ENCODE peak calls at places on chromosome 13, in nine cellular contexts. J, S, A, I, V, K, D, T and M are unnamed samples.
A peak's percentile ranks its signal among the peaks of the same experiment; 100 is the strongest.

GRCh38 chr13:40987606-40988280 is 31.4 kb downstream of the ELF1 start:
- DNase-seq in J (no peak), S (no peak), A (no peak), I (no peak), V (no peak), K (no peak), D (no peak), T (peak; percentile 61), M (no peak)

GRCh38 chr13:24890256-24890655 is 126.3 kb downstream of the RNF17 start:
- DNase-seq in J (no peak), S (no peak), A (no peak), I (no peak), V (no peak), K (no peak), D (no peak), T (no peak), M (no peak)

GRCh38 chr13:99371956-99372355 is 64.8 kb upstream of the GPR183 start:
- DNase-seq in J (peak; percentile 67), S (no peak), A (peak; percentile 56), I (no peak), V (no peak), K (no peak), D (no peak), T (no peak), M (no peak)

GRCh38 chr13:40599146-40599545 is 67.3 kb downstream of the FOXO1 start:
- DNase-seq in J (peak; percentile 44), S (no peak), A (no peak), I (no peak), V (no peak), K (no peak), D (no peak), T (no peak), M (no peak)

GRCh38 chr13:41356788-41357187 is 45.7 kb downstream of the NAA16 start:
- DNase-seq in J (peak; percentile 48), S (no peak), A (peak; percentile 17), I (no peak), V (no peak), K (no peak), D (no peak), T (no peak), M (no peak)

GRCh38 chr13:88958821-88959220 is 1287.7 kb downstream of the SLITRK5 start:
- DNase-seq in J (no peak), S (no peak), A (no peak), I (peak; percentile 47), V (no peak), K (no peak), D (no peak), T (no peak), M (no peak)

GRCh38 chr13:34731486-34731885 is 210.6 kb upstream of the NBEA start:
- DNase-seq in J (no peak), S (no peak), A (no peak), I (no peak), V (no peak), K (no peak), D (no peak), T (no peak), M (no peak)

GRCh38 chr13:51980918-51981317 is 30.3 kb downstream of the ATP7B start:
- DNase-seq in J (no peak), S (no peak), A (no peak), I (no peak), V (no peak), K (no peak), D (no peak), T (no peak), M (no peak)

GRCh38 chr13:48562296-48563066 is 29.6 kb upstream of the RCBTB2 start:
- DNase-seq in J (peak; percentile 76), S (no peak), A (peak; percentile 31), I (no peak), V (no peak), K (no peak), D (no peak), T (no peak), M (no peak)

GRCh38 chr13:76035711-76036110 is 399.6 kb downstream of the LMO7 start:
- DNase-seq in J (no peak), S (no peak), A (no peak), I (no peak), V (no peak), K (no peak), D (no peak), T (peak; percentile 74), M (no peak)

GRCh38 chr13:94233401-94233800 is 246.1 kb downstream of the DCT start:
- DNase-seq in J (no peak), S (no peak), A (no peak), I (peak; percentile 64), V (peak; percentile 58), K (no peak), D (no peak), T (peak; percentile 96), M (no peak)

GRCh38 chr13:97026759-97027555 is 32.7 kb upstream of the OXGR1 start:
- DNase-seq in J (no peak), S (no peak), A (no peak), I (no peak), V (no peak), K (no peak), D (no peak), T (no peak), M (no peak)

GRCh38 chr13:80742027-80742426 is 401.1 kb upstream of the SPRY2 start:
- DNase-seq in J (no peak), S (peak; percentile 95), A (no peak), I (no peak), V (no peak), K (no peak), D (no peak), T (no peak), M (no peak)

GRCh38 chr13:52921194-52921593 is 72.8 kb upstream of the PCDH8 start:
- DNase-seq in J (no peak), S (no peak), A (no peak), I (peak; percentile 26), V (no peak), K (no peak), D (no peak), T (no peak), M (no peak)

GRCh38 chr13:85771856-85772255 is 27.4 kb downstream of the SLITRK6 start:
- DNase-seq in J (no peak), S (peak; percentile 57), A (no peak), I (no peak), V (no peak), K (no peak), D (no peak), T (peak; percentile 8), M (no peak)

GRCh38 chr13:19592657-19593175 is 31.4 kb upstream of the TPTE2 start:
- DNase-seq in J (no peak), S (no peak), A (no peak), I (no peak), V (no peak), K (no peak), D (no peak), T (no peak), M (no peak)

GRCh38 chr13:29546662-29547061 is 48.8 kb downstream of the SLC7A1 start:
- DNase-seq in J (no peak), S (no peak), A (no peak), I (no peak), V (no peak), K (no peak), D (no peak), T (no peak), M (no peak)

GRCh38 chr13:24851546-24851945 is 87.6 kb downstream of the RNF17 start:
- DNase-seq in J (no peak), S (no peak), A (no peak), I (no peak), V (no peak), K (no peak), D (no peak), T (peak; percentile 61), M (no peak)

GRCh38 chr13:32897296-32897695 is 118.9 kb upstream of the KL start:
- DNase-seq in J (no peak), S (no peak), A (no peak), I (no peak), V (no peak), K (no peak), D (no peak), T (no peak), M (no peak)

GRCh38 chr13:24276310-24276709 is 33.1 kb upstream of the C1QTNF9 start:
- DNase-seq in J (no peak), S (no peak), A (no peak), I (no peak), V (no peak), K (no peak), D (no peak), T (no peak), M (no peak)

GRCh38 chr13:25839356-25839755 is 212.5 kb downstream of the SHISA2 start:
- DNase-seq in J (no peak), S (no peak), A (no peak), I (no peak), V (no peak), K (no peak), D (no peak), T (no peak), M (no peak)

GRCh38 chr13:75749407-75749806 is 113.3 kb downstream of the LMO7 start:
- DNase-seq in J (no peak), S (peak; percentile 46), A (no peak), I (no peak), V (no peak), K (peak; percentile 14), D (no peak), T (peak; percentile 47), M (no peak)

GRCh38 chr13:21074601-21075302 is 13.4 kb upstream of the LATS2 start:
- DNase-seq in J (peak; percentile 68), S (no peak), A (no peak), I (peak; percentile 34), V (no peak), K (no peak), D (no peak), T (no peak), M (no peak)

GRCh38 chr13:92175330-92175729 is 776.9 kb downstream of the GPC5 start:
- DNase-seq in J (peak; percentile 10), S (peak; percentile 70), A (no peak), I (peak; percentile 10), V (no peak), K (no peak), D (no peak), T (peak; percentile 62), M (no peak)